ENCODE peak calls at places on chromosome 5, in four cellular contexts. I is astrocyte of the spinal cord; O is effector memory CD4-positive, alpha-beta T cell; G is neural progenitor cell. R is an unnamed sample.

GRCh38 chr5:163354685-163355084 is 82.7 kb upstream of the CCNG1 start:
- DNase-seq in G (no peak), I (no peak), O (no peak), R (no peak)

GRCh38 chr5:171371326-171371725 is 16.3 kb upstream of the NPM1 start:
- DNase-seq in O (no peak), G (no peak), I (no peak), R (no peak)

GRCh38 chr5:151068571-151069197 is 12.2 kb downstream of the TNIP1 start:
- DNase-seq in O (no peak), I (peak), G (no peak), R (no peak)

GRCh38 chr5:1190296-1190695 is 11.1 kb upstream of the SLC6A19 start:
- DNase-seq in G (no peak), O (no peak), I (no peak), R (no peak)

GRCh38 chr5:134027203-134027582 is 22.4 kb upstream of the VDAC1 start:
- DNase-seq in G (no peak), O (no peak), I (no peak), R (no peak)

GRCh38 chr5:73031839-73032238 is 76.0 kb downstream of the FCHO2 start:
- DNase-seq in I (peak), G (no peak), O (no peak), R (peak)

GRCh38 chr5:132458651-132459030 is 31.9 kb downstream of the IRF1 start:
- DNase-seq in O (no peak), G (no peak), I (peak), R (peak)

GRCh38 chr5:176353533-176353932 is 8.0 kb downstream of the KIAA1191 start:
- DNase-seq in O (no peak), I (no peak), G (no peak), R (no peak)

GRCh38 chr5:23223846-23224245 is 283.6 kb upstream of the PRDM9 start:
- DNase-seq in G (no peak), I (peak), O (no peak), R (peak)

GRCh38 chr5:124669300-124669648 is 77.2 kb downstream of the ZNF608 start:
- DNase-seq in I (no peak), G (no peak), O (no peak), R (no peak)

GRCh38 chr5:76367623-76368366 is 35.3 kb upstream of the IQGAP2 start:
- DNase-seq in I (no peak), O (no peak), G (peak), R (peak)

GRCh38 chr5:10251409-10251808 is 1.3 kb downstream of the CCT5 start:
- DNase-seq in O (no peak), I (no peak), G (no peak), R (no peak)

GRCh38 chr5:54610197-54610898 is 92.8 kb downstream of the SNX18 start:
- DNase-seq in G (no peak), I (no peak), O (peak), R (peak)

GRCh38 chr5:66113160-66113559 is 30.9 kb upstream of the SREK1 start:
- DNase-seq in I (peak), G (no peak), O (no peak), R (peak)

GRCh38 chr5:40401281-40401680 is 278.4 kb upstream of the PTGER4 start:
- DNase-seq in I (peak), O (no peak), G (no peak), R (peak)

GRCh38 chr5:148623741-148624140 is 30.6 kb downstream of the HTR4 start:
- DNase-seq in G (no peak), O (no peak), I (no peak), R (peak)

GRCh38 chr5:74272831-74273545 is 367.5 kb downstream of the ENC1 start:
- DNase-seq in G (no peak), O (no peak), I (peak), R (no peak)

GRCh38 chr5:149313151-149313841 is 32.0 kb upstream of the GRPEL2 start:
- DNase-seq in I (no peak), G (no peak), O (no peak), R (no peak)

GRCh38 chr5:10442581-10442980 is 902 bp downstream of the ROPN1L start:
- DNase-seq in O (no peak), I (no peak), G (no peak), R (no peak)

GRCh38 chr5:74452851-74453250 is 187.7 kb downstream of the ENC1 start:
- DNase-seq in O (no peak), G (no peak), I (no peak), R (peak)

GRCh38 chr5:171340491-171340890 is 31.4 kb downstream of the TLX3 start:
- DNase-seq in G (no peak), I (no peak), O (no peak), R (no peak)

GRCh38 chr5:130890610-130891009 is 274.4 kb downstream of the HINT1 start:
- DNase-seq in G (no peak), I (no peak), O (no peak), R (no peak)

GRCh38 chr5:38189031-38189632 is 69.2 kb upstream of the EGFLAM start:
- DNase-seq in G (no peak), I (no peak), O (no peak), R (no peak)

GRCh38 chr5:175713930-175714329 is 56.1 kb downstream of the HRH2 start:
- DNase-seq in I (no peak), O (no peak), G (no peak), R (no peak)

GRCh38 chr5:180313677-180314076 is 21.8 kb upstream of the MAPK9 start:
- DNase-seq in I (no peak), O (peak), G (no peak), R (no peak)

GRCh38 chr5:180153991-180154390 is 55.0 kb downstream of the RASGEF1C start:
- DNase-seq in G (no peak), I (no peak), O (no peak), R (no peak)

GRCh38 chr5:150175536-150175935 is 9.0 kb downstream of the CDX1 start:
- DNase-seq in O (no peak), I (no peak), G (peak), R (peak)

GRCh38 chr5:138773215-138773614 is 20.0 kb downstream of the CTNNA1 start:
- DNase-seq in O (no peak), I (no peak), G (no peak), R (no peak)

GRCh38 chr5:170386743-170387142 is 2.4 kb downstream of the KCNMB1 start:
- DNase-seq in G (no peak), O (no peak), I (no peak), R (no peak)

GRCh38 chr5:30894811-30895210 is 298.7 kb upstream of the CDH6 start:
- DNase-seq in G (no peak), I (peak), O (no peak), R (peak)

GRCh38 chr5:149320791-149321330 is 24.4 kb upstream of the GRPEL2 start:
- DNase-seq in O (no peak), G (peak), I (peak), R (peak)

GRCh38 chr5:128491291-128491690 is 46.8 kb downstream of the FBN2 start:
- DNase-seq in I (no peak), O (no peak), G (peak), R (peak)

GRCh38 chr5:164119806-164120440 is 614.5 kb downstream of the MAT2B start:
- DNase-seq in O (no peak), I (peak), G (peak), R (peak)

R was measured in choroid plexus epithelial cell.